ENCODE peak calls at places on chromosomes 12 and 14, in six cellular contexts. H is ovary, F is K562, O is stomach, C is H1, Y is sigmoid colon. L is an unnamed sample. For H3K27me3, the result is how much of the 10 kb centered on the place peaks cover.

GRCh38 chr12:119425623-119426022 is 91.1 kb downstream of the CCDC60 start:
- DNase-seq in Y (no peak), C (no peak), O (no peak), H (no peak), F (no peak), L (no peak)

GRCh38 chr14:34035177-34035933 is 84.5 kb upstream of the EGLN3 start:
- DNase-seq in H (no peak), F (no peak), Y (no peak), O (peak), C (no peak), L (no peak)

GRCh38 chr12:86774841-86775386 is 518.7 kb upstream of the MGAT4C start:
- DNase-seq in Y (no peak), H (no peak), C (no peak), O (no peak), F (no peak), L (no peak)

GRCh38 chr14:72889366-72889765 is 4.5 kb downstream of the DPF3 start:
- DNase-seq in O (no peak), F (no peak), C (no peak), H (no peak), Y (no peak), L (no peak)

GRCh38 chr12:56165369-56165768 is 7.2 kb downstream of the MYL6 start:
- DNase-seq in O (no peak), F (no peak), Y (no peak), H (no peak), C (no peak), L (no peak)

GRCh38 chr12:95848575-95849388 is 10.0 kb upstream of the SNRPF start:
- DNase-seq in O (peak), Y (no peak), F (no peak), H (no peak), C (no peak), L (no peak)

GRCh38 chr12:130647814-130648213 is 68.3 kb downstream of the RIMBP2 start:
- DNase-seq in O (no peak), Y (no peak), C (no peak), F (no peak), H (no peak), L (no peak)

GRCh38 chr12:75589801-75590200 is 78.4 kb upstream of the KRR1 start:
- DNase-seq in O (no peak), Y (no peak), F (no peak), H (no peak), C (no peak), L (no peak)

GRCh38 chr12:88029093-88029665 is at the start of gene C12orf50:
- DNase-seq in Y (no peak), C (no peak), O (no peak), H (no peak), F (no peak), L (no peak)

DNA sequence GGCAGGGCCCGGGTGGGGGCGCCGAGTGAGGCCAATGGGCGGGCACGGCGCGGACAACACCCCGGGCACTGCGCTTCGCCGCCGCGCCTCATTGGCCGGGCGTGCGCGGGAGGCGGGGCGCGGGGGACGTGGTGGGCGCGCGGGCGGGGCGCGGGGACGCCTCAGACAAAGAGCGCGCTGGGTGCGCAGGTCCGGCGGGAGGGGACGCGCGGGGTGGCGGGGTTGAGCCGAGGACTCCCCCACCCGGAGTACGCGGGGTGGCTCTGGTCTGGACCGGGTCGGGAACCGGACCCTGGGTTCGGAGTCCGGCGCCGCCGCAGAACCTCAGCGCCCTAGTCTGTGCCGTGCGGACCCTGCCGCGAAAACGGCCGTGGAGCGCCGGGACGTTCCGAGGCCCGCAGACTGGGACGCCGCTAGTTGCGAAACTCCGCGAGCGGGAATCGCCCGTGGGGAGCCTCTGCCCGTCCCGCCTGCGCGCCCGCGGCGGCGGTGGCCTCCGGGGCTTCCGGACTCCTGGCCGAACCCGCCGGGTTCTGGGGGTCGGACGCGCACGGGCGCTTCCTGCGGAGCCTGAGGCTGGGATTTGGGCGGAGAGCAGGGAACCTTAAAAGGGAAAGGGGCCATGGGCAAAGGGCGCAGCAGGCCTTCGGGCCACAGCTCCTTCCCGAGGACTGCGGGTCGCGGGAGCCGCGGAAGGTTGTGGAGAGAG is 416 bp upstream of the SLC25A29 start:
- DNase-seq in O (peak), C (no peak), Y (peak), H (peak), F (peak), L (peak)
- TF ChIP-seq POLR2A in O (no peak), C (peak), Y (peak), H (peak), F (no peak), L (peak)

DNA sequence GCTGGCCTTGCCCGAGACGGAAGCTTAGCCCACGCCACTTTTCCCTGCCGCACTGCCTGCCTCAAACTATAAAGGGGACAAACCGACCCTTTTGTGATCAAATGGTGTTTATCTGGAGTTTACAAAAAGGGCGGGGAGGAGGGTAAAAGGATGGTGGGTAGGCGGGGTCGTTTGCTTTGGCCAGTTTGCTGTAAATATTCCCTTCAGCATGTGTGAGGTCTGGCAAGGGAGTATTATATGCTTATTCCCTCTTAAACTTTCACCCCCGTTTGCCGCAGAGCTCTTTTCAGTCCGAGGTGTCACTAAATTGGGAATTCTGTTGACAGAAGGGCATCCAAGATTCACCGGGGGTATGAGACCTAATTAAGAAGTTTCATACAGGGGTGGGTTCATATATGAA is 3.8 kb upstream of the TBX3 start:
- DNase-seq in Y (no peak), C (no peak), H (no peak), O (no peak), F (no peak), L (no peak)
- H3K27me3 ChIP-seq in Y (under half), C (half or more), H (under half), O (under half), F (half or more), L (under half)

GRCh38 chr14:41380017-41380416 is 226.7 kb upstream of the LRFN5 start:
- DNase-seq in H (no peak), O (no peak), Y (no peak), F (no peak), C (no peak), L (no peak)

GRCh38 chr14:41389355-41389754 is 217.3 kb upstream of the LRFN5 start:
- DNase-seq in H (no peak), O (no peak), Y (no peak), F (no peak), C (no peak), L (no peak)

DNA sequence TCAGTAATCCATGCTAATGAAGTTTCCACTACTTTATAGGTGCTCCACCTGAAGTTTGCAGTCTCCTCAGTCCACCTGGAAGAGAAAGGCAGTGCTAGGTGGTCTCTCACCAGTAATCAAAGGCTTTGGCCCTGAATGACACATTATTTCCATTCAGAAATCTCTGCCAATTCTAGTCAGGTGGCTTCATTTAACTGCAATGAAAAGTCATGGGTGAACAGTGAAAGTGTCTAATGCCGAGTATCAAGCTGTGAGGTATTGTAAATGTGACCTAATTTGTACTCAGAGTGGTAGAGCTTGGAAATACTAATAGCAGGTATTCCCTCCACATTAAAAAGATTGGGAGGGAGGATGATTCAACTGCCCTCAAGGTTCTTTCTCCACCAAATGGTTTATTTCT is 220.9 kb upstream of the LRFN5 start:
- DNase-seq in Y (no peak), C (no peak), O (no peak), H (no peak), F (no peak), L (no peak)
- TF ChIP-seq EP300 in Y (no peak), C (no peak), O (no peak), H (no peak), F (no peak), L (no peak)

DNA sequence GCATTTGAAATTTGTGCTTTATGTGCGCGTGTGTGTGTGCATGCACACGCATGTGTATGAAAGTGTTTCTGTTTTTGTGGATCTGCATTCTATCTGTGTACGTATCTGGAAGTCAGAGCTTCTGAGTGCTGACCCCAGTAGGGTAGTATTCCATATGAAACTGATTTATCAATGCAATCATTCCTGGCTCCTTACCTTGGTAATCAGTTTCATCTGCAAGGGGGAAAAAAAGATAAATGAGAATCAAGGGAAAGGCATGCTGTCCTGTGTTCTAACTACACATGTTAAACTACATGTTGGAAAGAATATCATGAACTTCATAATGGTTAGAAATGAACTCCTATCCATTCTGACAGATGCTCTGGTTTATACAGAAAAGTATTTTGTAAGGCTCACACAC is 276.0 kb upstream of the LMO3 start:
- DNase-seq in H (no peak), C (no peak), Y (no peak), O (no peak), F (no peak), L (no peak)
- TF ChIP-seq POLR2A in H (no peak), C (no peak), Y (no peak), O (no peak), F (no peak), L (no peak)

GRCh38 chr12:57623385-57623784 is 9.6 kb downstream of the B4GALNT1 start:
- DNase-seq in O (no peak), F (no peak), H (no peak), C (no peak), Y (no peak), L (no peak)
- H3K27me3 ChIP-seq in O (under half), F (under half), H (under half), C (half or more), Y (under half), L (half or more)

L was measured in suprapubic skin.